ENCODE peak calls at places on chromosomes 1 and 21, in four cellular contexts. Z is A549, H is GM12878, G is K562. K is an unnamed sample.

GRCh38 chr1:187244623-187245022 is 415.9 kb downstream of the PLA2G4A start:
- DNase-seq in Z (no peak), H (no peak), G (no peak), K (no peak)

GRCh38 chr21:41359289-41359688 is 2.5 kb upstream of the MX2 start:
- DNase-seq in Z (no peak), H (no peak), G (no peak), K (no peak)

GRCh38 chr1:17156108-17156507 is 36.9 kb upstream of the PADI2 start:
- DNase-seq in Z (no peak), H (peak; percentile 36), G (no peak), K (no peak)

GRCh38 chr1:204927673-204928641 is 57.3 kb downstream of the NFASC start:
- DNase-seq in Z (no peak), G (no peak), H (no peak), K (no peak)

GRCh38 chr1:208231929-208232360 is 12.2 kb downstream of the PLXNA2 start:
- DNase-seq in G (no peak), H (no peak), Z (no peak), K (no peak)

GRCh38 chr1:67679691-67680090 is 5.3 kb upstream of the GADD45A start:
- DNase-seq in Z (no peak), G (no peak), H (no peak), K (no peak)

GRCh38 chr1:35888255-35888654 is 5.2 kb downstream of the AGO1 start:
- DNase-seq in Z (no peak), H (no peak), G (no peak), K (no peak)

GRCh38 chr1:35640380-35641232 is 720 bp downstream of the PSMB2 start:
- DNase-seq in Z (no peak), H (no peak), G (peak; percentile 50), K (no peak)

GRCh38 chr1:47805826-47806450 is 191.2 kb downstream of the TRABD2B start:
- DNase-seq in G (no peak), Z (no peak), H (no peak), K (no peak)

GRCh38 chr1:243496173-243496553 is 240.3 kb downstream of the SDCCAG8 start:
- DNase-seq in G (no peak), Z (no peak), H (no peak), K (no peak)

GRCh38 chr1:234998174-234998741 is 130.4 kb downstream of the TOMM20 start:
- DNase-seq in G (no peak), Z (peak; percentile 78), H (no peak), K (peak; percentile 80)

GRCh38 chr1:53981220-53981619 is 35.1 kb downstream of the LRRC42 start:
- DNase-seq in Z (no peak), G (peak; percentile 3), H (no peak), K (no peak)

GRCh38 chr21:38386967-38387366 is 111.3 kb downstream of the ERG start:
- DNase-seq in G (no peak), Z (no peak), H (no peak), K (no peak)

GRCh38 chr1:65952692-65953091 is 160.0 kb downstream of the PDE4B start:
- DNase-seq in G (no peak), H (no peak), Z (no peak), K (no peak)

GRCh38 chr1:47881505-47882442 is 115.4 kb downstream of the TRABD2B start:
- DNase-seq in Z (no peak), G (no peak), H (no peak), K (no peak)

GRCh38 chr1:112673589-112674439 is 645 bp upstream of the MOV10 start:
- DNase-seq in Z (peak; percentile 45), H (no peak), G (peak; percentile 50), K (peak; percentile 24)

GRCh38 chr1:53896673-53897229 is 2.8 kb downstream of the DIO1 start:
- DNase-seq in G (no peak), H (no peak), Z (no peak), K (no peak)

GRCh38 chr1:37647281-37647680 is 12.6 kb upstream of the RSPO1 start:
- DNase-seq in Z (no peak), H (no peak), G (no peak), K (no peak)

GRCh38 chr1:56095924-56096655 is 483.3 kb downstream of the PLPP3 start:
- DNase-seq in H (no peak), G (no peak), Z (no peak), K (no peak)

GRCh38 chr1:12383786-12384185 is 154.0 kb downstream of the VPS13D start:
- DNase-seq in Z (no peak), H (no peak), G (no peak), K (no peak)

GRCh38 chr1:226784081-226785049 is 45.3 kb upstream of the ITPKB start:
- DNase-seq in H (no peak), Z (no peak), G (no peak), K (no peak)

GRCh38 chr1:36715797-36716196 is 233.1 kb upstream of the CSF3R start:
- DNase-seq in G (no peak), H (no peak), Z (no peak), K (no peak)

GRCh38 chr1:156021954-156022353 is 1.2 kb upstream of the SSR2 start:
- DNase-seq in G (no peak), Z (no peak), H (no peak), K (no peak)

GRCh38 chr1:25037174-25038074 is 107.3 kb upstream of the RUNX3 start:
- DNase-seq in Z (peak; percentile 54), H (no peak), G (peak; percentile 81), K (peak; percentile 48)

GRCh38 chr1:115545096-115545720 is 96.6 kb upstream of the VANGL1 start:
- DNase-seq in Z (no peak), G (no peak), H (no peak), K (no peak)

GRCh38 chr1:220378571-220379302 is 106.5 kb upstream of the RAB3GAP2 start:
- DNase-seq in G (no peak), Z (no peak), H (no peak), K (no peak)

GRCh38 chr1:40421348-40421693 is 29.0 kb upstream of the ZFP69B start:
- DNase-seq in G (no peak), Z (no peak), H (no peak), K (no peak)

GRCh38 chr1:25536124-25536523 is 7.3 kb upstream of the LDLRAP1 start:
- DNase-seq in Z (no peak), H (no peak), G (no peak), K (no peak)

GRCh38 chr1:62589321-62589720 is 8.0 kb upstream of the ANGPTL3 start:
- DNase-seq in H (no peak), G (no peak), Z (no peak), K (no peak)

GRCh38 chr21:28781602-28782274 is 210.9 kb downstream of the LTN1 start:
- DNase-seq in Z (peak; percentile 29), H (no peak), G (peak; percentile 22), K (peak; percentile 6)

GRCh38 chr1:201184734-201185453 is 5.7 kb upstream of the IGFN1 start:
- DNase-seq in Z (peak; percentile 54), G (peak; percentile 33), H (no peak), K (peak; percentile 54)

GRCh38 chr1:221840511-221841243 is 98.8 kb upstream of the DUSP10 start:
- DNase-seq in G (no peak), H (peak; percentile 71), Z (peak; percentile 11), K (no peak)

DNA sequence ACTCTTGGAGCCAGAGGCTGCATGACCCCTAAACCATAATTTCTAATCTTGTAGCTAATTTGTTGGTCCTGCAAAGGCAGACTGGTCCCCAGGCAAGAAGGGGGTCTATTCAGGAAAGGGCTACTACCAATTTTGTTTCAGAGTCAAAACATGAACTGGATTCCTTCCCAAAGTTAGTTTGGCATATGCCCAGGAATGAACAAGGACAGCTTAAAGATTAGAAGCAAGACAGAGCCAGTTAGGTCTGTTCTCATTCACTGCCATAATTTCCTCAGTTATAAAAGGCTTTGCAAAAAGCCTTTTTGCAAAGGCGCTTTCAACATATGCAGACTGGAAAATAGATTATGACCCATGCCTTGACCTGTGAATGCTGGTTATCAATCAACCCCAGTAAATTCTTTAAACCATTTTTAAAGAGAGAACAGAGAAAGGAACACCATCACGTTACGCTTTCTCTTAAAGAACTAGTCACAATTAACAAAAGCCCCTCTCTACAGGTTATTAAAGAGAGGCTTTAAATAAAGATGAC is 1.6 kb upstream of the FRRS1 start:
- DNase-seq in G (no peak), Z (no peak), H (no peak), K (no peak)
- TF ChIP-seq RAD21 in G (no peak), Z (no peak), H (no peak), K (no peak)

DNA sequence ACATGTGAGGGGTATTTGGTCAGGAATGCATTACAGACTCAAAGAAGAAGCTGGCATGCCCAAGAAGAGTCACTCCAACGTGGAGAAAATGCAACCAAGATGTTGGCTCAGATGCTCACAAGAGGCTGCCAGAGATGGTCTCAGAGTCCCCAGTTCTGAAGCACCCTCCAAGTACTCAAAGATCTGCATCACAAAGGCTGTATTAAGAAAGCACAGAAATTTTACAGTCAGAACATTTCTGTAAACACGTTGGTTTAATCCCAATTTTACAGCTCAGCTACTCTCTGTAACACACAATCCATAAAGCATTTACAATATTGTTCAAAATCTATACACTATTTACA is 69.4 kb downstream of the CDC7 start:
- DNase-seq in H (no peak), Z (no peak), G (no peak), K (no peak)
- TF ChIP-seq REST in H (no peak), Z (no peak), G (no peak), K (no peak)

DNA sequence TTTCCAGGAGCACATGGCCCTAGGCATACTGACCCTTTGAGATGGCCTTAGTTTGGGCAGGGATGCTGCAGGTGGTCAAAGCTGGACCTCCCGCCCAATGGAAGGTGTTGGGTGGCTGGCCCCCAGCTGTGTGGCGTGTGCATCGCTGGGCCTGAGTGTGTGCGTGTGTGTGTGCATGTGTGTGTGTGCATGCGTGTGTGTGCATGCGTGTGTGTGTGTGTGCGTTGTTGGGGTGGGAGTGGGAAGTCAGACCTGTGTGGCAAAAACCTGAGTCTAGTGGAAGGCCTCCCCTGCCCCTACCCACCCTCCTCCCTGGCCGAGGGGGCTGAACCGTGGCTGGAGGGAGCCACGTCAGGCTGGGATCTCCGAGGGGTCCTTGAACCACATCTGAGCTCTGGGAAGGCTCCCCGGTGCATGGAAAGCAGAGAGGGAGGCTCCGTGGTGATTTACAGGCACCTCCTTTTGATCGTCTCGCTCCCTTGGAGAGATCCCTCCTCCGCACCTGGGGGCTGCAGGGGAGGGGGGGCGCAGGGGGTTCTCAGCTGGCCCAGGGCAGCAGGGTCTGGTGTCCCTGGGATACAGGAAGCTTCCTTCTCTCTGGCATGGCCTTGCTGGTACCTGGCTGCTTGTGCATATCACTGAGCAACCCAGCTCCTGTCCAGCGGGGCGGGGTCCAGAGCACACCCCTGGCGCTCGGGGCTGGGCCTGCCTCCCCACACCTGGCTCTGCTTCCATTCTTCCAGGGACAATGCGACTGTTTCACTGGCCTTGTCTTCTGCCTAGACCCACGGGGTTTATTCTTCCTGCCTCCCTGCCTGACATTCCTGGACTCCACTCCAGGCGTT is 124.7 kb upstream of the WNT4 start:
- DNase-seq in G (no peak), H (no peak), Z (no peak), K (no peak)
- TF ChIP-seq RAD21 in G (no peak), H (no peak), Z (no peak), K (no peak)

DNA sequence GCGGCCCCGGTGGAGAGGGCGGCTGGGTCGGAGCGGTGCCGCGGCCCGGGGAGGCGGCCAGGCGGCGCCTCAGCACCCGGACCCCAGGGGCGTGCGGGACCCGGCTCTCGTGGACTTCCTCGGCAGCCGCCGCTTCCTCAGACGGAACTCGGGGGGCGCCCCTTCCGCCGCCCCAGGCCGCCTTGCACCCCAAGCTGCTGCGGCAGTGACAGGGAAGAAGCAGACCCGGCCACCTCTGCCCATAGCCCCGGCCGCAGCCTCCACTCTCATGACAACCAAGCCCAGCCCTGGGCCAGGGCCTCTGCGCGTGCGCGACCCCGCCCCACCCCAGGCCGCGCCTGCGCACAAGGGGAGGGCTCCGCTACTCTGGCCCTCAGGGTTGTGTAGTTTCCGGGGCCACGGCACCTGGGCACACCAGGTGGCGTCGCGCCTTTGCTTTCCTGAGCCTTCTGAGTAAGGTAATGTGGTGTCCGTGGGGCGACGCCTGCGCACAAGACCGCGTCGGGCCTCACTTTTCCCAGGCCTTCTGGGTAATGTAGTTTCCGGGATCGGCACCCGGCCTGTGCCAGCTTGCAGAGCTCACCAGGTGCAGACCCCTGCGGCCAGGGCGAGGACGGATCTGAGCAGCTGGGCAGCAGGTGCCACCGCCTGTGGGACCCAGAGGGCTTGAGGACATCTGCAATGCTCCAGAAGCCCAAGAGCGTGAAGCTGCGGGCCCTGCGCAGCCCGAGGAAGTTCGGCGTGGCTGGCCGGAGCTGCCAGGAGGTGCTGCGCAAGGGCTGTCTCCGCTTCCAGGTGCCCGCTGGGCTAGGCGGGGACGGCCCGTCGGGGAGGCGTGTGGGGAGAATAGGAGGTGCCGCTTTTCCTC is at the start of the genes CEP104 and DFFB:
- DNase-seq in G (peak; percentile 100), H (peak; percentile 91), Z (peak; percentile 96), K (peak; percentile 97)
- TF ChIP-seq REST in G (no peak), H (no peak), Z (no peak), K (no peak)